ENCODE peak calls at places on chromosomes 6 and 20, in five cellular contexts. One of them, this sample, is unnamed.
A peak's percentile ranks its signal among the peaks of the same experiment; 100 is the strongest.

GRCh38 chr6:149266659-149267058 is 50.9 kb upstream of the TAB2 start:
- DNase-seq in right atrium auricular region: no peak
- DNase-seq in transverse colon: no peak
- DNase-seq in H1: no peak
- DNase-seq in CD4-positive, CD25-positive, alpha-beta regulatory T cell: no peak
- DNase-seq in this sample: no peak

GRCh38 chr6:1039191-1039590 is 272.7 kb upstream of the FOXQ1 start:
- DNase-seq in right atrium auricular region: peak; percentile 42
- DNase-seq in CD4-positive, CD25-positive, alpha-beta regulatory T cell: no peak
- DNase-seq in H1: no peak
- DNase-seq in transverse colon: peak; percentile 18
- DNase-seq in this sample: no peak

GRCh38 chr6:106729848-106730247 is 100.5 kb downstream of the QRSL1 start:
- DNase-seq in transverse colon: no peak
- DNase-seq in H1: no peak
- DNase-seq in CD4-positive, CD25-positive, alpha-beta regulatory T cell: no peak
- DNase-seq in right atrium auricular region: no peak
- DNase-seq in this sample: no peak

GRCh38 chr20:39899881-39900280 is 789.2 kb downstream of the MAFB start:
- DNase-seq in CD4-positive, CD25-positive, alpha-beta regulatory T cell: no peak
- DNase-seq in H1: peak; percentile 38
- DNase-seq in transverse colon: no peak
- DNase-seq in right atrium auricular region: no peak
- DNase-seq in this sample: no peak

GRCh38 chr20:8152183-8152582 is 20.1 kb downstream of the PLCB1 start:
- DNase-seq in transverse colon: no peak
- DNase-seq in H1: no peak
- DNase-seq in CD4-positive, CD25-positive, alpha-beta regulatory T cell: no peak
- DNase-seq in right atrium auricular region: no peak
- DNase-seq in this sample: no peak

GRCh38 chr20:8050117-8050837 is 30.7 kb upstream of the TMX4 start:
- DNase-seq in right atrium auricular region: no peak
- DNase-seq in transverse colon: no peak
- DNase-seq in CD4-positive, CD25-positive, alpha-beta regulatory T cell: no peak
- DNase-seq in H1: no peak
- DNase-seq in this sample: no peak

GRCh38 chr6:118660218-118660569 is 8.8 kb upstream of the CEP85L start:
- DNase-seq in transverse colon: no peak
- DNase-seq in H1: no peak
- DNase-seq in CD4-positive, CD25-positive, alpha-beta regulatory T cell: no peak
- DNase-seq in right atrium auricular region: no peak
- DNase-seq in this sample: peak; percentile 35

GRCh38 chr20:2671977-2672376 is 8.0 kb upstream of the IDH3B start:
- DNase-seq in H1: no peak
- DNase-seq in CD4-positive, CD25-positive, alpha-beta regulatory T cell: no peak
- DNase-seq in right atrium auricular region: no peak
- DNase-seq in transverse colon: no peak
- DNase-seq in this sample: no peak

GRCh38 chr6:33993091-33993490 is 152.8 kb downstream of the GRM4 start:
- DNase-seq in CD4-positive, CD25-positive, alpha-beta regulatory T cell: no peak
- DNase-seq in H1: no peak
- DNase-seq in transverse colon: peak; percentile 3
- DNase-seq in right atrium auricular region: no peak
- DNase-seq in this sample: no peak

GRCh38 chr6:34154668-34155447 is 9.0 kb upstream of the GRM4 start:
- DNase-seq in right atrium auricular region: no peak
- DNase-seq in H1: no peak
- DNase-seq in CD4-positive, CD25-positive, alpha-beta regulatory T cell: peak; percentile 45
- DNase-seq in transverse colon: peak; percentile 53
- DNase-seq in this sample: peak; percentile 68

GRCh38 chr6:52389626-52390360 is 27.8 kb downstream of the PAQR8 start:
- DNase-seq in CD4-positive, CD25-positive, alpha-beta regulatory T cell: peak; percentile 82
- DNase-seq in transverse colon: peak; percentile 82
- DNase-seq in right atrium auricular region: peak; percentile 59
- DNase-seq in H1: no peak
- DNase-seq in this sample: peak; percentile 58

GRCh38 chr6:149895702-149896310 is 2.1 kb downstream of the RAET1E start:
- DNase-seq in H1: no peak
- DNase-seq in CD4-positive, CD25-positive, alpha-beta regulatory T cell: peak; percentile 44
- DNase-seq in right atrium auricular region: peak; percentile 78
- DNase-seq in transverse colon: no peak
- DNase-seq in this sample: peak; percentile 41

GRCh38 chr6:142613981-142614380 is 312.2 kb downstream of the ADGRG6 start:
- DNase-seq in transverse colon: no peak
- DNase-seq in H1: no peak
- DNase-seq in CD4-positive, CD25-positive, alpha-beta regulatory T cell: no peak
- DNase-seq in right atrium auricular region: no peak
- DNase-seq in this sample: no peak

GRCh38 chr6:76861403-76861802 is 601.9 kb downstream of the HTR1B start:
- DNase-seq in right atrium auricular region: no peak
- DNase-seq in transverse colon: no peak
- DNase-seq in H1: no peak
- DNase-seq in CD4-positive, CD25-positive, alpha-beta regulatory T cell: no peak
- DNase-seq in this sample: no peak

GRCh38 chr20:31602779-31603441 is 2.2 kb upstream of the ID1 start:
- DNase-seq in H1: no peak
- DNase-seq in CD4-positive, CD25-positive, alpha-beta regulatory T cell: peak; percentile 77
- DNase-seq in right atrium auricular region: peak; percentile 67
- DNase-seq in transverse colon: peak; percentile 44
- DNase-seq in this sample: no peak

GRCh38 chr20:25204550-25205276 is 9.2 kb downstream of the ENTPD6 start:
- DNase-seq in right atrium auricular region: no peak
- DNase-seq in transverse colon: no peak
- DNase-seq in CD4-positive, CD25-positive, alpha-beta regulatory T cell: no peak
- DNase-seq in H1: no peak
- DNase-seq in this sample: no peak

GRCh38 chr6:46746691-46747090 is at the start of gene ANKRD66:
- DNase-seq in transverse colon: no peak
- DNase-seq in right atrium auricular region: no peak
- DNase-seq in H1: no peak
- DNase-seq in CD4-positive, CD25-positive, alpha-beta regulatory T cell: no peak
- DNase-seq in this sample: no peak

GRCh38 chr6:7087491-7087979 is 20.2 kb upstream of the RREB1 start:
- DNase-seq in H1: no peak
- DNase-seq in right atrium auricular region: no peak
- DNase-seq in CD4-positive, CD25-positive, alpha-beta regulatory T cell: peak; percentile 65
- DNase-seq in transverse colon: peak; percentile 73
- DNase-seq in this sample: peak; percentile 40

GRCh38 chr6:38024908-38025307 is 205.4 kb downstream of the ZFAND3 start:
- DNase-seq in right atrium auricular region: no peak
- DNase-seq in H1: no peak
- DNase-seq in transverse colon: no peak
- DNase-seq in CD4-positive, CD25-positive, alpha-beta regulatory T cell: no peak
- DNase-seq in this sample: no peak

GRCh38 chr6:38213275-38213674 is 393.7 kb downstream of the ZFAND3 start:
- DNase-seq in H1: no peak
- DNase-seq in right atrium auricular region: no peak
- DNase-seq in CD4-positive, CD25-positive, alpha-beta regulatory T cell: no peak
- DNase-seq in transverse colon: peak; percentile 42
- DNase-seq in this sample: no peak

GRCh38 chr6:33416386-33417126 is 1.4 kb downstream of the CUTA start:
- DNase-seq in H1: no peak
- DNase-seq in right atrium auricular region: no peak
- DNase-seq in CD4-positive, CD25-positive, alpha-beta regulatory T cell: peak; percentile 26
- DNase-seq in transverse colon: no peak
- DNase-seq in this sample: no peak

GRCh38 chr6:166459272-166459671 is 76.5 kb upstream of the MPC1 start:
- DNase-seq in right atrium auricular region: no peak
- DNase-seq in transverse colon: no peak
- DNase-seq in CD4-positive, CD25-positive, alpha-beta regulatory T cell: no peak
- DNase-seq in H1: no peak
- DNase-seq in this sample: no peak

GRCh38 chr20:16608265-16608636 is 35.0 kb upstream of the KIF16B start:
- DNase-seq in transverse colon: peak; percentile 14
- DNase-seq in CD4-positive, CD25-positive, alpha-beta regulatory T cell: no peak
- DNase-seq in H1: no peak
- DNase-seq in right atrium auricular region: no peak
- DNase-seq in this sample: no peak

GRCh38 chr20:63296411-63297299 is 3.7 kb downstream of the COL20A1 start:
- DNase-seq in H1: no peak
- DNase-seq in transverse colon: no peak
- DNase-seq in CD4-positive, CD25-positive, alpha-beta regulatory T cell: no peak
- DNase-seq in right atrium auricular region: no peak
- DNase-seq in this sample: no peak

GRCh38 chr20:8647868-8648495 is 420.9 kb upstream of the PLCB4 start:
- DNase-seq in transverse colon: peak; percentile 7
- DNase-seq in H1: no peak
- DNase-seq in right atrium auricular region: no peak
- DNase-seq in CD4-positive, CD25-positive, alpha-beta regulatory T cell: no peak
- DNase-seq in this sample: no peak

GRCh38 chr6:126182650-126183311 is 157.1 kb upstream of the CENPW start:
- DNase-seq in right atrium auricular region: no peak
- DNase-seq in H1: no peak
- DNase-seq in transverse colon: no peak
- DNase-seq in CD4-positive, CD25-positive, alpha-beta regulatory T cell: no peak
- DNase-seq in this sample: no peak

GRCh38 chr6:11194399-11195274 is 37.8 kb downstream of the NEDD9 start:
- DNase-seq in H1: no peak
- DNase-seq in CD4-positive, CD25-positive, alpha-beta regulatory T cell: no peak
- DNase-seq in right atrium auricular region: no peak
- DNase-seq in transverse colon: no peak
- DNase-seq in this sample: no peak

GRCh38 chr6:145815875-145816274 is 1.3 kb upstream of the FBXO30 start:
- DNase-seq in CD4-positive, CD25-positive, alpha-beta regulatory T cell: peak; percentile 42
- DNase-seq in transverse colon: no peak
- DNase-seq in right atrium auricular region: no peak
- DNase-seq in H1: no peak
- DNase-seq in this sample: no peak

GRCh38 chr6:129402244-129402643 is 307.7 kb downstream of the ARHGAP18 start:
- DNase-seq in H1: no peak
- DNase-seq in CD4-positive, CD25-positive, alpha-beta regulatory T cell: no peak
- DNase-seq in transverse colon: no peak
- DNase-seq in right atrium auricular region: no peak
- DNase-seq in this sample: no peak

GRCh38 chr20:46139908-46140482 is 21.9 kb downstream of the CD40 start:
- DNase-seq in transverse colon: no peak
- DNase-seq in H1: no peak
- DNase-seq in right atrium auricular region: no peak
- DNase-seq in CD4-positive, CD25-positive, alpha-beta regulatory T cell: no peak
- DNase-seq in this sample: no peak

GRCh38 chr6:142548571-142548970 is 246.8 kb downstream of the ADGRG6 start:
- DNase-seq in CD4-positive, CD25-positive, alpha-beta regulatory T cell: no peak
- DNase-seq in transverse colon: no peak
- DNase-seq in H1: no peak
- DNase-seq in right atrium auricular region: no peak
- DNase-seq in this sample: no peak

GRCh38 chr20:61303217-61303616 is 51.2 kb downstream of the CDH4 start:
- DNase-seq in transverse colon: no peak
- DNase-seq in H1: no peak
- DNase-seq in CD4-positive, CD25-positive, alpha-beta regulatory T cell: no peak
- DNase-seq in right atrium auricular region: no peak
- DNase-seq in this sample: no peak

DNA sequence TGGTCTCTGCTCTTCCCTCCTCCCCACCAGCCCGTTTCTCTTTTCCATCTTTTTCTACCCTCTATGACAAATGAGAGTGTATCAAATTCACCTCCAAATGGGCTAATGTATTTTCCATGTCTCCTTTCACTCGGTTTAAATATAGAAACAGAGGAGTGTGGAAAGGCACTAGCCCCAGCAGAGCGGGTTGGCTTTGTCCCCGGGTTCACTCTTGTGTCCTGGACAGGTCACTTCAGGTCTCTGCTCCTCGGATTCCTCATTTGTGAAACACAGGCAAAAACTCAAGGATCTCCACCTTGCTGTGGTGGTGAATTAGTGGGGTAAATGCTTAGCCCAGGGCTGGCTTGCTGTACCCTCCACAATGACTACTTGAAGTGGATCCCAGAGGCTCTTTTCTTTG is 293.1 kb downstream of the THBS2 start:
- DNase-seq in H1: no peak
- DNase-seq in CD4-positive, CD25-positive, alpha-beta regulatory T cell: no peak
- DNase-seq in transverse colon: no peak
- DNase-seq in right atrium auricular region: no peak
- DNase-seq in this sample: no peak
- H3K27ac ChIP-seq in H1: no peak overlapping the region
- H3K27ac ChIP-seq in CD4-positive, CD25-positive, alpha-beta regulatory T cell: no peak overlapping the region
- H3K27ac ChIP-seq in transverse colon: no peak overlapping the region
- H3K27ac ChIP-seq in right atrium auricular region: no peak overlapping the region
- H3K27ac ChIP-seq in this sample: no peak overlapping the region

DNA sequence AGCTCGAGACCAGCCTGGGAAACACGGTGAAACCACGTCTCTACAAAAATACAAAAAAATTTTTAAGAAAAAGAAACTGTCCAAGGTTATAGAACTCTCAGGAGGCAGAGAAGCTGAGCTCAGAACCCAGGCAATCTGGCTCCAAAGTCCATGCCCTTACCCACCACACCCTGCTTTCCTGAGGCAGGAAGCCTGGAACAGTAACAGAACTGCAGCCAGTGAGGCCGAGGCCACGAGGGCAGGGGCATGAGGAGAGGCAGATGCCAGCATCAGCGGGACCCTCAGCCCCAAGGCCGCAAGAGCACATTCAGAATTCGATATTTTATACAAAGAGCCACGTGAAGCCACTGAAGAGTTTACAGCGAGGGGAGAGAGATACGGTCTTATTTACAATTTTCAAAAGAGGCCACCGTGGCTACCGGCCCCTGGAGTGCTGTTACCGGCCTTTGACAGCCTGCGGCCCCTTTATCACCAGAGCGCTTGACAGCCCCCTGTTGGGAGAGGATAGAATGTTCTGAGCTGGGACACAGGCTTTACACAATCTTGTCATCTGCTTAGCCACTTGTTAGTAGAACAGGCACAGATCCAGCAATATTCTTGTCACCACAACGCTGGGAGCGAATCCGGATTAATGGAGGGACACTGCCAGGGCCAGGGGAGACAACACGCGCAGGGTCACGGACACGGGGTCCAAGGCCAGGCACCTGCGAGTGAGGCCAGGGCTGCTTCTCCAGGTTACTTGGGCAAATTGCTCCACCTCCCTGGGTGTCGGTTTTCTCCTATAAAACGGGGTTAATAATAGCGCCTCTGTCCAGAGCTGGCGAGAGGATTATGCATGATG is 5.6 kb downstream of the SPATA2 start:
- DNase-seq in transverse colon: peak; percentile 84
- DNase-seq in H1: no peak
- DNase-seq in CD4-positive, CD25-positive, alpha-beta regulatory T cell: no peak
- DNase-seq in right atrium auricular region: no peak
- DNase-seq in this sample: no peak
- H3K27ac ChIP-seq in transverse colon: peak overlapping the region; percentile 85
- H3K27ac ChIP-seq in H1: no peak overlapping the region
- H3K27ac ChIP-seq in CD4-positive, CD25-positive, alpha-beta regulatory T cell: no peak overlapping the region
- H3K27ac ChIP-seq in right atrium auricular region: peak overlapping the region; percentile 88
- H3K27ac ChIP-seq in this sample: no peak overlapping the region

DNA sequence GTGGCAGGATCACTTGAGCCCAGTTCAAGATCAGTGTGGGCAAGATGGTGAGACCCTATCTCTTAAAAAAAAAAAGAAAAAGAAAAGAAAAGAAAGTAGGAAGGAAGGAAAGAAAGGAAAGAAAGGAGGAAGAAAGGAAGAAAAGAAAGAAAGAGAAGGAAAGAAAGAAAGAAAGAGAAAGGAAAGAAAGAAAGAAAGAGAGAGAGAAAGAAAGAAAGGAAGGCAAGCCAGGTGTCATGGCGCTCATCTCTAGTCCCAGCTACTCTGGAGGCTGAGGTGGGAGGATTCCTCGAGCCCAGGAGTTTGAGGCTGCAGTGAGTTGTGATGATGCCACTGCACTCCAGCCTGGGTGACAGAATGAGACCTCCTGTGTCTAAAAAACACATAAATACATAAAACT is 11.5 kb upstream of the SRC start:
- DNase-seq in right atrium auricular region: no peak
- DNase-seq in transverse colon: no peak
- DNase-seq in CD4-positive, CD25-positive, alpha-beta regulatory T cell: no peak
- DNase-seq in H1: no peak
- DNase-seq in this sample: no peak
- H3K27ac ChIP-seq in right atrium auricular region: no peak overlapping the region
- H3K27ac ChIP-seq in transverse colon: no peak overlapping the region
- H3K27ac ChIP-seq in CD4-positive, CD25-positive, alpha-beta regulatory T cell: no peak overlapping the region
- H3K27ac ChIP-seq in H1: no peak overlapping the region
- H3K27ac ChIP-seq in this sample: no peak overlapping the region

GRCh38 chr6:139744038-139744437 is 369.6 kb upstream of the CITED2 start:
- DNase-seq in transverse colon: no peak
- DNase-seq in CD4-positive, CD25-positive, alpha-beta regulatory T cell: no peak
- DNase-seq in right atrium auricular region: no peak
- DNase-seq in H1: no peak
- DNase-seq in this sample: no peak
- H3K27ac ChIP-seq in transverse colon: no peak overlapping the region
- H3K27ac ChIP-seq in CD4-positive, CD25-positive, alpha-beta regulatory T cell: no peak overlapping the region
- H3K27ac ChIP-seq in right atrium auricular region: no peak overlapping the region
- H3K27ac ChIP-seq in H1: no peak overlapping the region
- H3K27ac ChIP-seq in this sample: no peak overlapping the region

This sample was measured in CD4-positive, alpha-beta T cell.